ENCODE peak calls at places on chromosomes 5 and 9, in seven cellular contexts. E is osteocyte, K is GM20000, D is AG10803, U is B cell, L is stomach, W is SK-N-SH. A is an unnamed sample.

GRCh38 chr5:159902444-159903121 is 13.7 kb upstream of the ADRA1B start:
- DNase-seq in E (no peak), K (no peak), D (no peak), U (no peak), L (no peak), W (no peak), A (no peak)

GRCh38 chr9:124749284-124749683 is 21.8 kb downstream of the NR6A1 start:
- DNase-seq in E (no peak), K (no peak), D (no peak), U (no peak), L (no peak), W (no peak), A (no peak)

GRCh38 chr9:19471737-19472648 is 63.2 kb downstream of the ACER2 start:
- DNase-seq in E (no peak), K (peak), D (peak), U (peak), L (peak), W (peak), A (peak)

GRCh38 chr5:128538249-128539037 is 398 bp upstream of the FBN2 start:
- DNase-seq in E (peak), K (no peak), D (peak), U (peak), L (no peak), W (peak), A (peak)

GRCh38 chr5:60350794-60351193 is 349.2 kb downstream of the DEPDC1B start:
- DNase-seq in E (no peak), K (no peak), D (no peak), U (no peak), L (peak), W (no peak), A (no peak)

GRCh38 chr5:176608937-176609723 is 826 bp downstream of the GPRIN1 start:
- DNase-seq in E (peak), K (no peak), D (no peak), U (no peak), L (no peak), W (no peak), A (no peak)

GRCh38 chr9:74951107-74951720 is 1.5 kb downstream of the C9orf40 start:
- DNase-seq in E (no peak), K (no peak), D (no peak), U (no peak), L (no peak), W (no peak), A (no peak)

GRCh38 chr5:173204185-173204979 is 30.6 kb downstream of the NKX2-5 start:
- DNase-seq in E (no peak), K (no peak), D (peak), U (no peak), L (no peak), W (no peak), A (no peak)

GRCh38 chr5:156094001-156094400 is 233.0 kb upstream of the SGCD start:
- DNase-seq in E (no peak), K (no peak), D (peak), U (no peak), L (no peak), W (no peak), A (no peak)

GRCh38 chr5:109614316-109614715 is 75.4 kb upstream of the MAN2A1 start:
- DNase-seq in E (no peak), K (no peak), D (no peak), U (no peak), L (no peak), W (no peak), A (no peak)

GRCh38 chr9:98600631-98601030 is 108.1 kb downstream of the GABBR2 start:
- DNase-seq in E (no peak), K (no peak), D (no peak), U (no peak), L (no peak), W (no peak), A (no peak)

GRCh38 chr9:114001410-114001685 is 76.8 kb downstream of the AMBP start:
- DNase-seq in E (no peak), K (no peak), D (no peak), U (no peak), L (peak), W (no peak), A (no peak)

GRCh38 chr5:173901705-173902104 is 13.6 kb downstream of the CPEB4 start:
- DNase-seq in E (no peak), K (no peak), D (no peak), U (no peak), L (no peak), W (no peak), A (no peak)

GRCh38 chr5:132176543-132176945 is 51.1 kb downstream of the P4HA2 start:
- DNase-seq in E (no peak), K (no peak), D (no peak), U (no peak), L (no peak), W (no peak), A (no peak)

GRCh38 chr5:175694371-175695160 is 36.7 kb downstream of the HRH2 start:
- DNase-seq in E (no peak), K (no peak), D (no peak), U (no peak), L (no peak), W (no peak), A (no peak)

GRCh38 chr5:179802950-179803562 is 3.6 kb downstream of the MGAT4B start:
- DNase-seq in E (no peak), K (peak), D (no peak), U (no peak), L (no peak), W (no peak), A (no peak)

GRCh38 chr5:59637878-59638580 is 255.5 kb downstream of the PDE4D start:
- DNase-seq in E (no peak), K (no peak), D (no peak), U (no peak), L (no peak), W (no peak), A (no peak)

GRCh38 chr5:127041571-127041970 is 11.2 kb upstream of the MARCHF3 start:
- DNase-seq in E (no peak), K (no peak), D (no peak), U (no peak), L (no peak), W (no peak), A (no peak)

GRCh38 chr5:73515232-73515631 is 17.0 kb downstream of the BTF3 start:
- DNase-seq in E (no peak), K (no peak), D (no peak), U (no peak), L (peak), W (no peak), A (no peak)

GRCh38 chr5:176425791-176426190 is 9.5 kb upstream of the CLTB start:
- DNase-seq in E (no peak), K (no peak), D (no peak), U (no peak), L (no peak), W (no peak), A (no peak)

GRCh38 chr9:95373069-95373681 is 55.7 kb upstream of the FANCC start:
- DNase-seq in E (peak), K (no peak), D (no peak), U (no peak), L (no peak), W (peak), A (no peak)

GRCh38 chr9:76219555-76220151 is 174.6 kb downstream of the RFK start:
- DNase-seq in E (no peak), K (no peak), D (no peak), U (no peak), L (no peak), W (peak), A (no peak)

GRCh38 chr9:6829027-6829426 is 71.3 kb downstream of the KDM4C start:
- DNase-seq in E (no peak), K (no peak), D (peak), U (no peak), L (no peak), W (no peak), A (no peak)

GRCh38 chr9:34291019-34291418 is 38.0 kb downstream of the KIF24 start:
- DNase-seq in E (no peak), K (no peak), D (no peak), U (no peak), L (no peak), W (no peak), A (no peak)

GRCh38 chr5:159777049-159777448 is 139.2 kb upstream of the ADRA1B start:
- DNase-seq in E (no peak), K (no peak), D (no peak), U (no peak), L (no peak), W (no peak), A (no peak)

GRCh38 chr9:6098431-6098830 is 83.0 kb upstream of the RANBP6 start:
- DNase-seq in E (no peak), K (no peak), D (peak), U (no peak), L (no peak), W (no peak), A (no peak)

GRCh38 chr5:54897001-54897400 is 88.4 kb downstream of the ESM1 start:
- DNase-seq in E (no peak), K (no peak), D (no peak), U (no peak), L (no peak), W (no peak), A (no peak)

GRCh38 chr5:158265931-158266710 is 407.2 kb upstream of the CLINT1 start:
- DNase-seq in E (no peak), K (no peak), D (no peak), U (no peak), L (no peak), W (no peak), A (no peak)

GRCh38 chr5:169567079-169567478 is 16.5 kb upstream of the SPDL1 start:
- DNase-seq in E (no peak), K (no peak), D (peak), U (no peak), L (no peak), W (no peak), A (no peak)

GRCh38 chr9:133634024-133634691 is 2.0 kb upstream of the DBH start:
- DNase-seq in E (no peak), K (no peak), D (no peak), U (no peak), L (no peak), W (no peak), A (no peak)
- TF ChIP-seq CTCF in E (no peak), K (no peak), D (no peak), U (no peak), L (no peak), W (no peak), A (no peak)

GRCh38 chr9:83245979-83246659 is 183.2 kb upstream of the RASEF start:
- DNase-seq in E (no peak), K (no peak), D (no peak), U (no peak), L (no peak), W (no peak), A (no peak)
- TF ChIP-seq CTCF in E (no peak), K (no peak), D (no peak), U (no peak), L (no peak), W (no peak), A (no peak)

GRCh38 chr5:81750308-81751008 is 439 bp downstream of the SSBP2 start:
- DNase-seq in E (no peak), K (peak), D (no peak), U (peak), L (peak), W (peak), A (peak)
- TF ChIP-seq CTCF in E (no peak), K (no peak), D (no peak), U (no peak), L (no peak), W (no peak), A (no peak)

GRCh38 chr5:134979416-134979815 is 11.7 kb downstream of the CATSPER3 start:
- DNase-seq in E (no peak), K (no peak), D (no peak), U (no peak), L (no peak), W (no peak), A (no peak)
- TF ChIP-seq CTCF in E (no peak), K (no peak), D (no peak), U (no peak), L (no peak), W (no peak), A (no peak)

DNA sequence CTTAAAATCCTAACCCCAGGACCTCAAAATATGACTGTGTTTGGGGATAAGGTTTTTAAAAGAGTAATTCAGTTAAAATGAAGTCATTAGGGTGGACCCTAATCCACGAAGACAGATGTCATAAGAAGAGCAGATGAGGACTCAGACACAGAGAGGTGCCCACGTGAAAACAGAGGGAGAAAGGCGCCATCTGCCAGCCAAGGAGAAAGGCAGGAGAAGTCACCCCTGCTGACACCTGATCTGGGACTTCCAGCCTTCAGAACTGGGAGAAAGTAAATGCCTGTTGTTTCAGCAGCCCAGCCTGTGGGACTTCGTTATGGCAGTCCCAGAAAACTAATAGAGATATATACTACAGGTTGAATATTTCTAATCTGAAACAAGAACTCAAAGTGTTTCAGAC is 67.4 kb downstream of the ROR2 start:
- DNase-seq in E (no peak), K (no peak), D (no peak), U (no peak), L (no peak), W (no peak), A (no peak)
- TF ChIP-seq CTCF in E (no peak), K (peak), D (peak), U (no peak), L (no peak), W (no peak), A (no peak)

DNA sequence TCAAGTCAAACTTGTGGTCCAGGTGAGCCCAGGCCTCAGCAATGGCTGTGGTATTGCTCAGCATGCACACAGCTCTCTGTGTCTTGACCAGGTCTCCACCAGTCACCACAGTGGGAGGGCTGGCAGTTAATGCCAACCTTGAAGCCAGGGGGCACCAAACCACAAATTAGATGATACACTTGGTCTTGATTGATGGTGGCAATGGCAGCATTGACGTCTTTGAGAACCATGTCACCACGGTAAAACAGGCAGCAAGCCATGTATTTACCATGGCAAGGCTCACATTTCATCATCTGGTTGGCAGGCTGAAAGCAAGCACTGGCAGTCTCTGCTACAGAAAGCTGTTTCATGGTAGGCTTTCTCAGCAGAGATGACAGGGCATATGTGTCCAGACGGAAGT is 40.0 kb downstream of the NIM1K start:
- DNase-seq in E (no peak), K (no peak), D (peak), U (no peak), L (peak), W (peak), A (no peak)
- TF ChIP-seq CTCF in E (peak), K (no peak), D (no peak), U (no peak), L (no peak), W (peak), A (peak)

GRCh38 chr5:96254980-96255681 is 177.9 kb downstream of the PCSK1 start:
- DNase-seq in E (no peak), K (no peak), D (peak), U (no peak), L (peak), W (no peak), A (no peak)

GRCh38 chr5:96258692-96259091 is 174.4 kb downstream of the PCSK1 start:
- DNase-seq in E (no peak), K (no peak), D (no peak), U (no peak), L (no peak), W (no peak), A (no peak)

GRCh38 chr5:96259211-96259772 is 173.8 kb downstream of the PCSK1 start:
- DNase-seq in E (no peak), K (no peak), D (peak), U (peak), L (no peak), W (no peak), A (no peak)

GRCh38 chr5:96257904-96258303 is 175.1 kb downstream of the PCSK1 start:
- DNase-seq in E (no peak), K (no peak), D (peak), U (no peak), L (no peak), W (no peak), A (no peak)

DNA sequence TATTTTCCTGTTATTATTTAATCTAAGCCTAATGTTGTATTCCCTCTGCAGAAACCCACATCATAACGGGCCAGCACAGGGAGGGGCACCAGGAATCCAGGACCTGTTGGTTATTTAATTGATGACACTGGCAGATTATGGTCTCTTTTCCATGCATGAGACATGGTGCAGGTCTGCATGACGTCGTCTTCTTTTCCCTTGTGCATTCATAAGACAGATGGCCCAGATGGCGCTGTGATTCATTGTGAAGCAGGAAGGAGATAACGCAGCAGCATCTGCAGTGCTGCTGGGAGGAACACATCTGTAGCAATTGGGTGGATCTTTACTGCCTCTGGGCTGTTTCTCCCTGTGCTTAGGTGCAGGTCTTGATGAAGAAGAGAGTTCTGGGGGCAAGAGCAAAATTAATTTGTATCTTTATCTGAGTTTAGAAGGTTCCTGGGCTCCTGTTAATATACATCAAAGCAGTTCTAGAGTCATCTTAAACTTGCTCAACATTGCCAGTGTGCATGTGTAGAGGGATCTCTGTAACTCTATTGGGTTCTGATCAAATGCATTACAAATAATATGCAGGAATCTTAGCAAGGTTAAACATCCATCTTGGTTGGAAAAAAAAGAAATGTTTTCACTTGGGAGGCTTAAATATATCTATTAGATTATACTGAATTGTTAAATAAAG is 176.1 kb downstream of the PCSK1 start:
- DNase-seq in E (no peak), K (peak), D (peak), U (no peak), L (no peak), W (peak), A (no peak)
- TF ChIP-seq CTCF in E (no peak), K (peak), D (peak), U (no peak), L (no peak), W (peak), A (no peak)

A was measured in GM10248.